ENCODE peak calls at places on chromosome 1, in seven cellular contexts. A is naive thymus-derived CD4-positive, alpha-beta T cell; Y is stomach; H is small intestine; P is heart right ventricle; T is psoas muscle; M is right lobe of liver. R is an unnamed sample.

GRCh38 chr1:37797750-37798345 is 4.2 kb downstream of the MANEAL start:
- DNase-seq in A (no peak), Y (no peak), H (no peak), P (no peak), T (no peak), M (no peak), R (no peak)

GRCh38 chr1:10387611-10388386 is 11.1 kb upstream of the PGD start:
- DNase-seq in A (peak), Y (no peak), H (peak), P (peak), T (peak), M (no peak), R (peak)

GRCh38 chr1:15410223-15410883 is 665 bp downstream of the EFHD2 start:
- DNase-seq in A (peak), Y (no peak), H (no peak), P (peak), T (no peak), M (no peak), R (peak)

GRCh38 chr1:116408193-116408592 is 35.1 kb downstream of the ATP1A1 start:
- DNase-seq in A (no peak), Y (no peak), H (no peak), P (no peak), T (no peak), M (no peak), R (no peak)

GRCh38 chr1:242185728-242186127 is 186.8 kb upstream of the MAP1LC3C start:
- DNase-seq in A (no peak), Y (no peak), H (no peak), P (no peak), T (no peak), M (no peak), R (no peak)

GRCh38 chr1:24963943-24964677 is 34.0 kb upstream of the RUNX3 start:
- DNase-seq in A (no peak), Y (no peak), H (no peak), P (no peak), T (no peak), M (no peak), R (no peak)

GRCh38 chr1:116352349-116352813 is 20.7 kb upstream of the ATP1A1 start:
- DNase-seq in A (peak), Y (no peak), H (no peak), P (no peak), T (no peak), M (no peak), R (peak)

GRCh38 chr1:184183919-184184318 is 132.4 kb downstream of the TSEN15 start:
- DNase-seq in A (no peak), Y (no peak), H (no peak), P (no peak), T (no peak), M (no peak), R (no peak)

GRCh38 chr1:57218487-57219079 is 205.3 kb downstream of the DAB1 start:
- DNase-seq in A (no peak), Y (no peak), H (no peak), P (no peak), T (no peak), M (no peak), R (no peak)

GRCh38 chr1:63968663-63969460 is 195.0 kb downstream of the ROR1 start:
- DNase-seq in A (no peak), Y (peak), H (no peak), P (peak), T (peak), M (no peak), R (no peak)

GRCh38 chr1:234531181-234532132 is 52.5 kb upstream of the TARBP1 start:
- DNase-seq in A (no peak), Y (peak), H (no peak), P (peak), T (peak), M (no peak), R (no peak)

GRCh38 chr1:8431028-8431427 is 113.1 kb downstream of the SLC45A1 start:
- DNase-seq in A (peak), Y (no peak), H (no peak), P (no peak), T (no peak), M (no peak), R (peak)

GRCh38 chr1:220370041-220370700 is 97.9 kb upstream of the RAB3GAP2 start:
- DNase-seq in A (no peak), Y (no peak), H (no peak), P (no peak), T (peak), M (no peak), R (no peak)

GRCh38 chr1:114854693-114855320 is at the start of gene SYCP1:
- DNase-seq in A (no peak), Y (no peak), H (no peak), P (no peak), T (no peak), M (no peak), R (no peak)

GRCh38 chr1:109610609-109611307 is 8.7 kb downstream of the GNAT2 start:
- DNase-seq in A (no peak), Y (no peak), H (no peak), P (no peak), T (no peak), M (no peak), R (no peak)

GRCh38 chr1:27122652-27123051 is 32.3 kb downstream of the SLC9A1 start:
- DNase-seq in A (no peak), Y (peak), H (peak), P (peak), T (no peak), M (peak), R (no peak)

GRCh38 chr1:239387304-239388231 is 1.2 kb downstream of the CHRM3 start:
- DNase-seq in A (no peak), Y (peak), H (peak), P (no peak), T (no peak), M (peak), R (no peak)

GRCh38 chr1:239386453-239387303 is at the start of gene CHRM3:
- DNase-seq in A (no peak), Y (peak), H (peak), P (no peak), T (peak), M (peak), R (no peak)

GRCh38 chr1:239383714-239384113 is 2.7 kb upstream of the CHRM3 start:
- DNase-seq in A (no peak), Y (no peak), H (no peak), P (no peak), T (no peak), M (no peak), R (no peak)

GRCh38 chr1:239389703-239390102 is 3.3 kb downstream of the CHRM3 start:
- DNase-seq in A (no peak), Y (no peak), H (peak), P (no peak), T (no peak), M (no peak), R (no peak)

GRCh38 chr1:239388578-239388977 is 2.2 kb downstream of the CHRM3 start:
- DNase-seq in A (no peak), Y (no peak), H (no peak), P (no peak), T (no peak), M (no peak), R (no peak)
- H3K4me3 ChIP-seq in A (no peak), Y (peak), H (no peak), P (no peak), T (no peak), M (no peak), R (no peak)

GRCh38 chr1:47555841-47556616 is 118.2 kb downstream of the FOXD2 start:
- DNase-seq in A (no peak), Y (no peak), H (no peak), P (no peak), T (no peak), M (no peak), R (no peak)

GRCh38 chr1:47557086-47557866 is 119.4 kb downstream of the FOXD2 start:
- DNase-seq in A (no peak), Y (no peak), H (no peak), P (no peak), T (no peak), M (no peak), R (no peak)

GRCh38 chr1:47561523-47562007 is 123.7 kb downstream of the FOXD2 start:
- DNase-seq in A (no peak), Y (no peak), H (no peak), P (no peak), T (no peak), M (no peak), R (no peak)

GRCh38 chr1:47559944-47560695 is 122.3 kb downstream of the FOXD2 start:
- DNase-seq in A (no peak), Y (peak), H (peak), P (no peak), T (no peak), M (peak), R (no peak)

DNA sequence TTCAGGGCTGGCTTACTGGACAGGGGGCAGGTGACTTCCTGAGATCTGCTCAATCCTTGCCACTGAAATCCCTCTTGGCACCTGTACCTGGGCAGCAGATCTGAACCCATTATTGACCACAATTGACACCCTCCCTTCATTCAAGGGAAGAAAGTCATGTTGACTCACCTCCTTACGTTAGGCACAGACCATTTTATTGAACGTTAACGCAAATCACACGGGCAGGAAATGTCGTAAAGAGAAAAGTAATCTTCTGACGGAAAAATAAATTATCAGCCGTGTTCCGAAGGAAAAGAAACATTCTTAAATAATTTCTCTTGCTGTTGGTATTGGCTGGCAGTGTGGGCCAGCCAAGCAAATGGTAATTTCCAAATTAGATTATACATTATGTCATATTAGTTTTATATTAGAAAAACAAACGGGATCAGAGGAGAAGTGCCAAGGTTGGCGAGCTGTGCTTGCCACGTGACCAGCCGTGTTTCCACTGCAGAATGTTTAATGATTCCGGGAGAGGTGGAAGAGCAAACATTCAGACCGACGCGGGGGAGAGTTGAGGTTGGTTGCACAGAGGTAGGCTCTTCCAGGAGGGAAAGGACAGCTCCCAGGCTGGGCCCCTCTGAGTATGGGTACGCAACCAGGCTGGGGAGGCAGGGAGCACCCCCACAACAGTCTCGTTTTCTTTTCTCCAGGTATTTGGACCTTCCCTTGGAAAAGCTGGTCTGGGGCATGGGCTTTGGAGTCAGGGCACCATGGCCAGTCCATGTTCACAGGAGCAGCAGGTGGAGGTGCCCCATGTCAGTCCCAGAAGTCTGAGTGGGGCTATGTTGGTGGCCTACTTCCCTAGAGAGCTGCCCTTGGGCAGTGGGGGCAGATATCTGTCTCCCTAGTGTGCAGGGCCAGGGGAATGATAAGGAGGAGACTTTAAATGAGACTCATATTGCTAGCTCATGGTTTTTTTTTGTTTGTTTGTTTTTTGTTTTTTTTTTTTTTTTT is 121.1 kb downstream of the FOXD2 start:
- DNase-seq in A (no peak), Y (peak), H (peak), P (no peak), T (no peak), M (peak), R (no peak)
- H3K4me3 ChIP-seq in A (no peak), Y (no peak), H (no peak), P (no peak), T (no peak), M (no peak), R (no peak)

GRCh38 chr1:206512521-206513180 is 5.3 kb downstream of the RASSF5 start:
- DNase-seq in A (no peak), Y (no peak), H (no peak), P (no peak), T (peak), M (no peak), R (no peak)

GRCh38 chr1:206511362-206512064 is 4.2 kb downstream of the RASSF5 start:
- DNase-seq in A (no peak), Y (no peak), H (no peak), P (no peak), T (peak), M (no peak), R (no peak)

GRCh38 chr1:206514821-206515387 is 7.6 kb downstream of the RASSF5 start:
- DNase-seq in A (no peak), Y (no peak), H (no peak), P (no peak), T (no peak), M (no peak), R (no peak)

GRCh38 chr1:206510371-206510770 is 3.0 kb downstream of the RASSF5 start:
- DNase-seq in A (no peak), Y (no peak), H (no peak), P (no peak), T (no peak), M (no peak), R (no peak)

GRCh38 chr1:206513312-206514111 is 6.2 kb downstream of the RASSF5 start:
- DNase-seq in A (no peak), Y (no peak), H (no peak), P (peak), T (peak), M (no peak), R (no peak)
- H3K4me3 ChIP-seq in A (no peak), Y (no peak), H (no peak), P (no peak), T (no peak), M (no peak), R (no peak)

GRCh38 chr1:175193339-175193950 is 869 bp upstream of the KIAA0040 start:
- DNase-seq in A (no peak), Y (no peak), H (no peak), P (no peak), T (no peak), M (no peak), R (no peak)
- H3K4me3 ChIP-seq in A (peak), Y (peak), H (no peak), P (peak), T (peak), M (peak), R (peak)

R was measured in CD4-positive, alpha-beta memory T cell.